ENCODE peak calls at places on chromosomes 2 and 18, in five cellular contexts. D is left colon, Y is small intestine, K is neuronal stem cell, A is nephron progenitor cell. W is an unnamed sample.

GRCh38 chr2:129376404-129377077 is 602.9 kb upstream of the RAB6C start:
- DNase-seq in D (no peak), A (no peak), K (no peak), Y (no peak), W (no peak)

GRCh38 chr2:146624429-146624828 is 1220.4 kb upstream of the ACVR2A start:
- DNase-seq in D (no peak), Y (no peak), A (no peak), K (no peak), W (no peak)

GRCh38 chr2:149094217-149095015 is 55.9 kb downstream of the LYPD6B start:
- DNase-seq in D (no peak), A (no peak), K (no peak), Y (no peak), W (no peak)

GRCh38 chr2:85690932-85691331 is 3.2 kb upstream of the GNLY start:
- DNase-seq in A (no peak), Y (no peak), D (no peak), K (no peak), W (no peak)

GRCh38 chr2:127410871-127411396 is 7.3 kb upstream of the PROC start:
- DNase-seq in Y (peak), D (no peak), K (no peak), A (no peak), W (no peak)

GRCh38 chr18:49858309-49859005 is 45.1 kb upstream of the ACAA2 start:
- DNase-seq in A (peak), Y (peak), D (peak), K (peak), W (peak)

GRCh38 chr2:133266075-133266925 is 302.0 kb downstream of the NCKAP5 start:
- DNase-seq in K (peak), D (peak), Y (no peak), A (peak), W (no peak)

GRCh38 chr18:26301681-26302080 is 75.4 kb downstream of the TAF4B start:
- DNase-seq in D (no peak), Y (no peak), A (no peak), K (no peak), W (no peak)

GRCh38 chr2:191025155-191025554 is 11.2 kb upstream of the STAT1 start:
- DNase-seq in D (no peak), K (no peak), A (no peak), Y (no peak), W (no peak)

GRCh38 chr2:241038374-241039180 is 40.2 kb downstream of the SNED1 start:
- DNase-seq in Y (no peak), D (no peak), K (no peak), A (no peak), W (no peak)

GRCh38 chr2:204973546-204974071 is 428.3 kb downstream of the PARD3B start:
- DNase-seq in K (no peak), A (no peak), Y (no peak), D (no peak), W (no peak)

GRCh38 chr2:42361728-42362298 is 796 bp upstream of the COX7A2L start:
- DNase-seq in D (no peak), K (no peak), Y (peak), A (no peak), W (no peak)

GRCh38 chr18:8212893-8213805 is 396.1 kb upstream of the RAB12 start:
- DNase-seq in K (no peak), D (no peak), A (no peak), Y (no peak), W (no peak)

GRCh38 chr2:37350917-37351316 is 6.5 kb downstream of the QPCT start:
- DNase-seq in K (no peak), A (no peak), D (no peak), Y (no peak), W (no peak)